ENCODE peak calls at places on chromosomes 12 and 14, in four cellular contexts. N is GM23338, O is A549, G is fibroblast of lung. A is an unnamed sample.

GRCh38 chr12:108980831-108981618 is 39.8 kb downstream of the SVOP start:
- DNase-seq in G (peak), N (peak), O (no peak), A (no peak)

GRCh38 chr14:22070119-22070982 is 396.7 kb upstream of the OR4E1 start:
- DNase-seq in N (peak), G (no peak), O (no peak), A (peak)

GRCh38 chr12:7072024-7072423 is 11.5 kb downstream of the C1S start:
- DNase-seq in N (no peak), O (no peak), G (no peak), A (no peak)

GRCh38 chr12:66647034-66647691 is 31.7 kb downstream of the GRIP1 start:
- DNase-seq in G (peak), N (no peak), O (no peak), A (peak)

GRCh38 chr14:97337670-97338069 is 540.5 kb downstream of the VRK1 start:
- DNase-seq in O (no peak), G (no peak), N (no peak), A (no peak)

GRCh38 chr12:6199531-6200265 is 502 bp upstream of the CD9 start:
- DNase-seq in O (peak), G (peak), N (peak), A (no peak)

GRCh38 chr14:73833530-73834257 is 17.9 kb upstream of the PTGR2 start:
- DNase-seq in G (peak), N (peak), O (peak), A (no peak)

GRCh38 chr12:14949631-14950030 is 11.3 kb upstream of the ERP27 start:
- DNase-seq in G (no peak), N (no peak), O (no peak), A (no peak)

GRCh38 chr12:99767809-99768208 is 120.3 kb downstream of the GARIN6 start:
- DNase-seq in G (peak), O (peak), N (peak), A (peak)

GRCh38 chr12:54356951-54357356 is 7.3 kb downstream of the GPR84 start:
- DNase-seq in O (no peak), N (peak), G (no peak), A (no peak)
- H3K27ac ChIP-seq in O (peak), N (peak), G (no peak), A (peak)

GRCh38 chr12:2739832-2740641 is 54.7 kb upstream of the FKBP4 start:
- DNase-seq in N (peak), G (peak), O (peak), A (no peak)
- TF ChIP-seq CTCF in N (peak), G (peak), O (peak), A (peak)

DNA sequence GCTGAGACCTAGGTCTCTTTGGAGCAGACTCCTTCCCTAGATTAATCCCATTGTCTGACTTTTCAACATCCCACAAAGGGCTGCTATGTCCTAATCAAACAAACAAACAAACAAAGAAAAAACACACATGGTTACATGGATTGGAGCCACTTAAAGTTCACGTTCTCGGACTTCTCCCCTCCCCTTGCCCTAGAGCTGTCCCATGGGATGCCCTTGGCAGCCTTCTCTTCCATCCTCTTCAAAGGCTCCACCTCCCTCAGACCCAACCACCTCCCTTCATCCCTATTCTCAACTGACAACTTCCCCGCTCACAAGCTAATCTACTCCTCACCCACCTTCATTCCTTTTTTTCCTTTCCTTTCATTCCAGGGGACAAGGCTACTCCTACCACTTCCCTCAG is 40.5 kb downstream of the GPR135 start:
- DNase-seq in G (no peak), O (no peak), N (no peak), A (no peak)
- H3K27ac ChIP-seq in G (no peak), O (no peak), N (no peak), A (no peak)

DNA sequence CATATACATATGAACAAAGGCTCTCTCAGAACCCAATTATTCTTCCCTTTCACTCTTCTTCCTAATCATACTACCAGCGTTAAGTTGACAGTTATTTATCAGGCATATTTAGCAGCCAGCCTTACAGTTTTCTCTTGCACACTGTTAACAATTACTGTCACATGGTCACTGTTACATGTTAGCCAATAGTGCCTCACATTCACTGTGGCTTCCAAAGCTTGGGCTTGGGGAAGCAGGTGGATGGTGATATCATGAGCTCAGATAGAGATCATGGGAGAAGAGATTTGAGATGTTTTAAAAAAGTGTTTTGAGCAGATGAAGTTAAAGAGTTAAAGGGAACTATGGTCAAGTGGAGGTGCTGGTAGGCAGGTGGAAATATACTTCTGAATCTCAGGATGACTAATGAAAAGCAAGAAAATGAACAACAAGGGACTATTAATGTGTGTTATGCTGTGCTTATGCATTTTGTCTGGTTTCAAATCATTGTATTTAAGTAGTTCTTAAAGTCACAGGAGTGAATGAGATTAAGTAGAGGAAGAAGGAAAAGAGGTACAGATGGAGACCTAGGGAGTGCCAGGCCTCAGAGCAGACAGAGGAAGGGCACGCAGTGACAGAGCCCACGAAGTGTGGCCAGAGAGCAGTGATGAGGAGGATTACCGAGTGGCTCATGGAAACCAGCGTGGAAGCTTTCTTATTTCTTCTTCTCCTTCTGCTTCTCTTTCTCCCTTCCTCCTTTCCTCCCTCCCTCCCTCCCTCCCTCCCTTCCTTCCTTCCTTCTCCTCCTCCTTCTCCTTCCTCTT is 39.6 kb downstream of the BICD1 start:
- DNase-seq in O (no peak), G (no peak), N (no peak), A (no peak)
- TF ChIP-seq CTCF in O (no peak), G (no peak), N (no peak), A (no peak)

GRCh38 chr14:100074431-100075100 is 9.3 kb downstream of the EVL start:
- DNase-seq in O (no peak), G (no peak), N (no peak), A (no peak)
- H3K27ac ChIP-seq in O (no peak), G (no peak), N (no peak), A (no peak)

GRCh38 chr12:124993568-124994434 is at the start of gene BRI3BP:
- DNase-seq in G (peak), O (peak), N (peak), A (peak)

GRCh38 chr12:124998705-124999104 is 5.3 kb downstream of the BRI3BP start:
- DNase-seq in N (no peak), G (no peak), O (no peak), A (no peak)

GRCh38 chr12:124994435-124994975 is 1.1 kb downstream of the BRI3BP start:
- DNase-seq in O (peak), N (peak), G (no peak), A (peak)

GRCh38 chr12:124995200-124995961 is 1.9 kb downstream of the BRI3BP start:
- DNase-seq in O (no peak), N (peak), G (no peak), A (no peak)

GRCh38 chr12:124992874-124993567 is 424 bp upstream of the BRI3BP start:
- DNase-seq in G (peak), O (peak), N (peak), A (peak)
- TF ChIP-seq CTCF in G (no peak), O (peak), N (peak), A (peak)

GRCh38 chr14:96143906-96144305 is 60.7 kb upstream of the BDKRB2 start:
- DNase-seq in G (peak), N (no peak), O (no peak), A (no peak)
- H3K27ac ChIP-seq in G (no peak), N (no peak), O (no peak), A (no peak)

GRCh38 chr12:570237-570925 is 92.9 kb downstream of the NINJ2 start:
- DNase-seq in N (peak), G (peak), O (peak), A (peak)
- TF ChIP-seq CTCF in N (no peak), G (no peak), O (no peak), A (no peak)

GRCh38 chr12:80721326-80721725 is 4.6 kb downstream of the MYF5 start:
- DNase-seq in N (no peak), G (no peak), O (no peak), A (no peak)
- H3K27ac ChIP-seq in N (no peak), G (no peak), O (no peak), A (no peak)

DNA sequence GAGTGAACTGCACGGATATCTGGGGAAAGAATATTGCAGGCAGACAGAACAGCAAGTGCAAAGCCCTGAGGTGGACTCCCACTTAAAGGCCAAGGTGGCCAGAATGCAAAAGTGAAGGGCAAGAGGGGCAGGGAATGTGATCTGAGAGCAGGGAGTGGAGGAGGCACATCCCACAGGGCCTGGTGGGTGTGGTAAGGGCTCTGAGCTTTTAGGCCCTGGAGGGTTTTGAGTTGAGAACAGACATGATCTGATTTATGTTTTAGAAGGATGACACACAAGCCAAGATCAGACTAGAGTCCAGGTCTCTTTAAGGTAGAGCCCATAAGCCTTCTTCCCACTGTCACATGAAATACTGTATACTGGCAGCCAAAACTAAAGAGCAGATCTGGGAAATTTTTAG is 162.5 kb downstream of the SLC38A4 start:
- DNase-seq in G (no peak), N (no peak), O (peak), A (peak)
- TF ChIP-seq CTCF in G (no peak), N (no peak), O (no peak), A (no peak)

A was measured in RWPE1.